ENCODE peak calls at places on chromosome 9, in seven cellular contexts. Q is CD8-positive, alpha-beta T cell; U is heart right ventricle; G is PC-9; Y is pancreas; W is lung; P is suprapubic skin. B is an unnamed sample. For H3K27me3, the result is how much of the 10 kb centered on the place peaks cover.

GRCh38 chr9:97514531-97514930 is 13.1 kb downstream of the TMOD1 start:
- DNase-seq in G (no peak), W (no peak), U (no peak), Q (no peak), Y (no peak), P (no peak), B (peak)

GRCh38 chr9:134724912-134725604 is 83.5 kb downstream of the COL5A1 start:
- DNase-seq in Y (no peak), G (no peak), P (no peak), U (no peak), W (no peak), Q (no peak), B (no peak)

GRCh38 chr9:5042661-5043178 is 57.6 kb downstream of the JAK2 start:
- DNase-seq in U (no peak), P (no peak), Q (no peak), W (no peak), Y (no peak), G (no peak), B (no peak)

GRCh38 chr9:137222190-137223077 is at the start of gene RNF208:
- DNase-seq in P (no peak), U (peak), G (no peak), Y (peak), Q (no peak), W (no peak), B (no peak)

GRCh38 chr9:33628865-33629410 is 104.9 kb downstream of the ANKRD18B start:
- DNase-seq in W (no peak), U (no peak), G (no peak), Y (no peak), Q (no peak), P (no peak), B (no peak)

GRCh38 chr9:133731876-133732321 is 6.3 kb downstream of the SARDH start:
- DNase-seq in U (no peak), P (no peak), Y (peak), G (peak), W (peak), Q (no peak), B (peak)

GRCh38 chr9:112017878-112018277 is 121.3 kb downstream of the UGCG start:
- DNase-seq in W (no peak), Y (no peak), U (no peak), G (no peak), Q (no peak), P (no peak), B (no peak)

GRCh38 chr9:16367605-16368424 is 502.7 kb downstream of the BNC2 start:
- DNase-seq in W (no peak), U (no peak), G (peak), Y (no peak), Q (no peak), P (no peak), B (no peak)

GRCh38 chr9:72542917-72543316 is 21.5 kb downstream of the TMC1 start:
- DNase-seq in U (no peak), W (no peak), G (peak), Y (no peak), P (no peak), Q (no peak), B (no peak)

GRCh38 chr9:79395691-79396558 is 175.8 kb upstream of the TLE4 start:
- DNase-seq in Q (no peak), G (no peak), Y (no peak), P (no peak), W (no peak), U (no peak), B (no peak)

GRCh38 chr9:32291370-32291769 is 93.1 kb upstream of the ACO1 start:
- DNase-seq in W (no peak), Q (no peak), U (no peak), G (peak), Y (no peak), P (no peak), B (no peak)

GRCh38 chr9:27194401-27195091 is 85.5 kb downstream of the TEK start:
- DNase-seq in U (no peak), G (no peak), W (no peak), Y (no peak), Q (no peak), P (no peak), B (no peak)

GRCh38 chr9:338602-339001 is 123.9 kb downstream of the DOCK8 start:
- DNase-seq in W (no peak), G (no peak), Y (no peak), U (no peak), P (no peak), Q (no peak), B (no peak)

GRCh38 chr9:93612796-93613154 is 36.4 kb downstream of the PHF2 start:
- DNase-seq in Q (no peak), P (no peak), U (no peak), G (no peak), Y (no peak), W (no peak), B (no peak)

GRCh38 chr9:15370496-15371464 is 51.9 kb upstream of the SNAPC3 start:
- DNase-seq in Y (no peak), W (no peak), G (no peak), P (no peak), U (no peak), Q (no peak), B (no peak)

GRCh38 chr9:134441227-134442086 is 115.2 kb downstream of the RXRA start:
- DNase-seq in G (no peak), Y (no peak), U (peak), W (no peak), Q (no peak), P (no peak), B (no peak)

GRCh38 chr9:63817622-63818518 is 1467.1 kb downstream of the FOXD4L5 start:
- DNase-seq in P (peak), U (peak), Q (peak), W (peak), Y (no peak), G (peak), B (peak)

GRCh38 chr9:71487046-71487445 is 281.3 kb downstream of the CEMIP2 start:
- DNase-seq in Q (no peak), G (no peak), Y (no peak), U (no peak), P (peak), W (no peak), B (peak)

GRCh38 chr9:136082496-136083361 is 12.4 kb downstream of the NACC2 start:
- DNase-seq in Q (no peak), P (peak), G (no peak), U (peak), Y (no peak), W (no peak), B (no peak)

GRCh38 chr9:91119679-91120078 is 242.0 kb downstream of the AUH start:
- DNase-seq in Y (no peak), U (no peak), W (no peak), Q (no peak), G (no peak), P (no peak), B (no peak)

GRCh38 chr9:125284855-125285254 is 23.2 kb downstream of the GAPVD1 start:
- DNase-seq in U (no peak), Q (no peak), W (no peak), P (no peak), G (no peak), Y (no peak), B (no peak)

GRCh38 chr9:31605164-31605563 is 779.3 kb upstream of the ACO1 start:
- DNase-seq in Y (no peak), U (no peak), W (no peak), Q (no peak), P (no peak), G (no peak), B (no peak)

GRCh38 chr9:133869674-133870419 is 122.3 kb downstream of the VAV2 start:
- DNase-seq in G (no peak), Q (peak), W (no peak), Y (no peak), P (no peak), U (no peak), B (no peak)

DNA sequence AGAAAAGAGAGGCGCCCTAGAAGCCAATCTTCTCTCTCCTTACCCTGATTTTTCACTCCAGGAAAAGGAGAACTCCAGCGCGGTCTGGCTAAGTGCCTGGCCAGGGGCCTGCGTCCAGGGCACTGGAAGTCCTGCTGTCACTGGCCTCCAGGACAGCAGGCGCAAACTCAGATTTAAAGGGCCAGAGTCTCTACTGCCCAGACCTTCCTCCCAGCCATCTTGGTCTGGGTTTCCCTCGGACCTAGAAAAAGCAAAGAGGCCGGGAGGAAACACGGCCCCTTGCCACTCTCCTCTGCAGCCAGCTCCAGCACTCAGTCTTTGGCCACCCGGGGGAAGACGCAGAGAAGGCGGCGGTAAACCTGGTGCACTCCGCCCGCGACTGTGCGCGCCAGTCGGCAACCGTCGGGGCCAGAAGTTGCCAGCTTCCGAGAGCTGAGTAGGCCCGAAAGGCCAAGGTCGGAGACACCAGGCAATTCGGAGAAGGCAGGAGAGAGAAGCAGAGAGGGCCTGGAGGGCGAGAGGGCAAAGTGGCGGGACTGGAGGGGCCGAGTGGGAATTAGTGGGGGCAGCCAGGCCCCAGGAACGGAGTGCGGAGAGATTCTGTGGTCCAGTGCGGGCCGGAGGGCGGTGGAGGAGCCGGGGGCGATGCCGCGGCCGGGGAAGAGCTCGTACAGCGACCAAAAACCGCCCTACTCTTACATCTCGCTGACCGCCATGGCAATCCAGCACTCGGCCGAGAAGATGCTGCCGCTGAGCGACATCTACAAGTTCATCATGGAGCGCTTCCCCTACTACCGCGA is at the start of gene FOXB2:
- DNase-seq in Q (no peak), U (no peak), P (no peak), W (no peak), G (no peak), Y (no peak), B (no peak)
- H3K27me3 ChIP-seq in Q (under half), U (half or more), P (half or more), W (under half), G (under half), Y (under half), B (under half)

GRCh38 chr9:99748251-99748650 is 73.4 kb upstream of the NR4A3 start:
- DNase-seq in Q (no peak), W (no peak), U (no peak), P (no peak), Y (no peak), G (no peak), B (no peak)

GRCh38 chr9:99753436-99753835 is 68.2 kb upstream of the NR4A3 start:
- DNase-seq in G (peak), Y (no peak), W (no peak), Q (no peak), P (no peak), U (no peak), B (no peak)

GRCh38 chr9:99748690-99749089 is 73.0 kb upstream of the NR4A3 start:
- DNase-seq in Y (no peak), G (no peak), W (no peak), P (no peak), Q (no peak), U (no peak), B (no peak)

GRCh38 chr9:99749641-99750040 is 72.0 kb upstream of the NR4A3 start:
- DNase-seq in Y (no peak), G (peak), U (no peak), P (no peak), Q (no peak), W (no peak), B (no peak)

GRCh38 chr9:99752710-99753109 is 69.0 kb upstream of the NR4A3 start:
- DNase-seq in W (no peak), U (no peak), G (no peak), P (no peak), Q (no peak), Y (no peak), B (no peak)
- H3K27me3 ChIP-seq in W (under half), U (under half), G (under half), P (under half), Q (under half), Y (under half), B (under half)

DNA sequence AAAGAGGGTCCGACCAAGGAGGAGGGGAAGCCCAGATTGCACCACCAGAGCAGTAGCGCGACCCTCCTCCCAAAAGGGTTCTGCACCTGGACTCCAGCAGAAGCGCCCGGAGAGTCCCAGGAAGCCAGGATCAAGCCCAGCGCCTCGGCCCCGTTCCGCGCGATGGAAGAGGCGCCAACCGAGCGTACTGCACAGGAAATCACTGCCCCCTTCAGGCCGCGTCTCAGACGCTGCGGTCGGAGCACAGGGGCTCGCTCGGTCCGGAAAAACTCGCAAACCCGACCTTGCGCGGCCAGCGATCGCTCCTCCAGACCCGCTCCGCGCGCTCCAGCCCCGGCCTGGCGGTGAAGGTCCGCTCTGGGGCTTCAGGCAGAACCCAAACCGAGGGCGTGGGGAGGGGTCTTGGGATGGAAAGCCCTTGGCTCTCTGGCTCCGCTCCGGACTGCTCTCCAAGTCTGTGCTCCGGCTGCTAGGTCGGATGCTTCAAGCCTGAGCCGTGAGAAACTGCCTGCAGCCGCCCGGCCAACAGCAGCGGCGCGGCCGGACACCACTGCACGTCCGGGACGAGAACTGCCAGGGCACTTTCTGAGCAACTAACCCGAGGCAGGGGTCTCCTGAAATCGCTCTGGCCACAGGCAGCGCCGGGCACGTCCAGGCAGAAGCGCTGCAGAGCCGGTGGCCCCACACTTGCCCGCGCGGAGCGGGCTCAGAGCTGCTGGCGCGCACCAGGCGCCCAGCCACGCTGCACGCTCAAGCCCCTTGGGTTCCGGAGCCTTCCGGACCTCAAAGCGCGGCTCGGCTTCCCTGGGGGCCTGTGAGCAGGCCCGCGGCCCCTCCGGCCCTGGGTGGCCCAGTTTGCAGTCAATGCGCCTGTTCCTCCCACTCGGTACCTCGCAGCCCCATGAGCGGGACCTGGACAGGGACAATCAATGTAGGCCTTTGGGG is 1.3 kb downstream of the GABBR2 start:
- DNase-seq in Q (no peak), G (peak), W (peak), U (peak), Y (peak), P (no peak), B (no peak)
- H3K27me3 ChIP-seq in Q (under half), G (under half), W (under half), U (half or more), Y (under half), P (half or more), B (under half)

DNA sequence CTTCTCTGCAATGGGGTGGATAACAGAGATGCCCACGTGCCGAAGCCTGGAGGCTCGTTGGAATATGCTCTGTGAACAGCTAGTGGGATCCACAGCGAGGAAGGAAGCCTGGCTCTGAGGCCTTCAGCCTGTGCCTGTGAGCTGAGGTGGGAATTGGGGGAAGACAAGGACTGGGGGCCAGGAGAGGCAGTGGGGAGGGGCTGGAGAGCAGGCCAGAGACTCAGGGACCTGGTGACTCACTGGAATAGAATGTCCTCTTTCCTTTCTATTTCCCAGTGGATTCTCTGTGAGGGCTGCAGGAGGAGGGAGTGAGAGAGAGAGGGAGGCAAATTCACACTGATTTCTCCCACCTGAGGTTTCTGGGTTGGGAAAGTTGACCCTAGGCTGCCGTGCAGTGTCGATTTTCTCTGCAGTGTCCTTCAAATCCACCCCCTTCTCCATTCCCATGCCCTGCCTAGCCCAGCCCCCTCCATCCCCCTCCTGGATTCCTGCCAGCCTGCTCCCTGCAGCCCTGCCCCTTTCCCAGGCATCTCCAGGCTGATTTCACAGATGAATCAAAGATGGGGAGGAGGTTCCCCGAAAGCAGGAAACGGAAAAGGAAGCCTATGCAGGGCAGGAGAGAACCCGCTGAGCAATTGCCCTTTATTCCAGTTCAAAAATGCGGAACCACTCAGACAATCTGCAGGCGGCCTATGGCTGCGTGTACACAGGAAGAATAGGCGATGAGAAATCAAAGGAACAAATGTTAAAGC is 1.4 kb upstream of the SPAAR start:
- DNase-seq in Q (no peak), Y (peak), G (peak), W (peak), U (peak), P (peak), B (peak)
- H3K27me3 ChIP-seq in Q (under half), Y (under half), G (under half), W (under half), U (under half), P (under half), B (under half)

GRCh38 chr9:126620478-126620877 is 6.8 kb downstream of the LMX1B start:
- DNase-seq in Y (no peak), W (no peak), Q (no peak), P (no peak), U (no peak), G (no peak), B (peak)
- H3K27me3 ChIP-seq in Y (under half), W (under half), Q (under half), P (half or more), U (half or more), G (half or more), B (half or more)

DNA sequence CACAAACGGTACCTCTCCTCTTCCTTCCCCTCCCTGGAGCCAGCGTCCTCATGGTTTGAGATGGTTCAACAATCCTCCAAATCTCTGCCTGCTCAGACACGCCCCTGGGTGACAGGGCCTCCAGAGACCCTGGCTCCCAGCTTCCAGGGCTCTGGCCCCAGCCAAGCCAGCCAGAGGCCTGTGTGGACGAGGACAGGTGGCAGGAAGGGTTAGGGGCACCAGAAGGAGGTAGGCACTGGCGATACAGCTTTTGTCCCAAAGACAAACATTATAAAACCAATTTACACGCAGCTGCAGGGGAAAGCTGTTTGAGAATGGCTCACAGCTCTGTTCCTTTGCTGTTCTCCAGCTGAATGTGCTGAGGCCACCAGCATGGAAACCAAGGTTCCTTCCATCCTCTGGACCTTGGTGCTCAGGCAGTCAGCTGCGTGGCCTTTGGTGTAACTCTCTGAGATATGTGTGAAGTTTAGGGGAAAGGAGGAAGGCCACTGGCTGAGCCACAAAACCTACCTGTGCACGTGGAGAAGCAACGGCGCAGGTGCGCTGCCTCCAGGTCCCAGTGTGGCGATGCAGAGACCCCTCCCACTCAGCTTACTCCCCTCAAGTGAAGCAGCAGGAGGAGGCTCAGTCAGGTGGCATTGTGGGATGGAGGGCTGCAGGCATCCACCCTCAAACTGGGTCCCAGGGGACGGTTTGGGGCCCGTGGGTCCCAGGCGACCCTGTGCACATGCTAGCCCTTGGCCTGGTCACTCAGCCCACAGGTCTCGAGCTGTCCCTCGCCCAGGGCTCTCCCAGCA is 4.3 kb upstream of the QRFP start:
- DNase-seq in W (no peak), G (no peak), P (no peak), Y (no peak), U (no peak), Q (no peak), B (no peak)
- H3K27me3 ChIP-seq in W (under half), G (under half), P (half or more), Y (under half), U (under half), Q (under half), B (under half)